ENCODE peak calls at places on chromosome X, in seven cellular contexts. A is GM23248, C is MM.1S, V is HCT116, R is GM23338, S is PC-3, O is hepatocyte. W is an unnamed sample.

GRCh38 chrX:45400380-45400779 is 199.7 kb upstream of the DIPK2B start:
- DNase-seq in A (peak; percentile 14), C (no peak), V (no peak), R (peak; percentile 44), S (no peak), O (no peak), W (no peak)

GRCh38 chrX:130805906-130806305 is 97.1 kb downstream of the ENOX2 start:
- DNase-seq in A (peak; percentile 1), C (no peak), V (no peak), R (no peak), S (peak; percentile 61), O (no peak), W (no peak)

GRCh38 chrX:123990602-123991001 is 29.1 kb downstream of the STAG2 start:
- DNase-seq in A (no peak), C (peak; percentile 12), V (no peak), R (no peak), S (no peak), O (no peak), W (no peak)

GRCh38 chrX:110086916-110087484 is 84.1 kb downstream of the TMEM164 start:
- DNase-seq in A (peak; percentile 90), C (no peak), V (peak; percentile 59), R (peak; percentile 8), S (peak; percentile 90), O (peak; percentile 64), W (peak; percentile 7)

GRCh38 chrX:132266583-132267355 is 47.5 kb upstream of the RAP2C start:
- DNase-seq in A (peak; percentile 57), C (no peak), V (no peak), R (no peak), S (no peak), O (peak; percentile 22), W (no peak)

GRCh38 chrX:33207056-33207455 is 4.3 kb downstream of the DMD start:
- DNase-seq in A (no peak), C (no peak), V (no peak), R (no peak), S (no peak), O (no peak), W (no peak)

GRCh38 chrX:154658187-154658586 is 4.8 kb upstream of the CTAG2 start:
- DNase-seq in A (no peak), C (no peak), V (no peak), R (no peak), S (no peak), O (peak; percentile 1), W (no peak)

GRCh38 chrX:54530358-54530900 is 410 bp downstream of the GNL3L start:
- DNase-seq in A (peak; percentile 19), C (peak; percentile 7), V (no peak), R (no peak), S (no peak), O (no peak), W (no peak)

GRCh38 chrX:7139202-7140081 is 8.1 kb upstream of the STS start:
- DNase-seq in A (peak; percentile 85), C (no peak), V (no peak), R (no peak), S (peak; percentile 39), O (no peak), W (no peak)

GRCh38 chrX:13223868-13224555 is 95.8 kb downstream of the ATXN3L start:
- DNase-seq in A (peak; percentile 86), C (no peak), V (peak; percentile 51), R (no peak), S (peak; percentile 94), O (peak; percentile 40), W (no peak)

DNA sequence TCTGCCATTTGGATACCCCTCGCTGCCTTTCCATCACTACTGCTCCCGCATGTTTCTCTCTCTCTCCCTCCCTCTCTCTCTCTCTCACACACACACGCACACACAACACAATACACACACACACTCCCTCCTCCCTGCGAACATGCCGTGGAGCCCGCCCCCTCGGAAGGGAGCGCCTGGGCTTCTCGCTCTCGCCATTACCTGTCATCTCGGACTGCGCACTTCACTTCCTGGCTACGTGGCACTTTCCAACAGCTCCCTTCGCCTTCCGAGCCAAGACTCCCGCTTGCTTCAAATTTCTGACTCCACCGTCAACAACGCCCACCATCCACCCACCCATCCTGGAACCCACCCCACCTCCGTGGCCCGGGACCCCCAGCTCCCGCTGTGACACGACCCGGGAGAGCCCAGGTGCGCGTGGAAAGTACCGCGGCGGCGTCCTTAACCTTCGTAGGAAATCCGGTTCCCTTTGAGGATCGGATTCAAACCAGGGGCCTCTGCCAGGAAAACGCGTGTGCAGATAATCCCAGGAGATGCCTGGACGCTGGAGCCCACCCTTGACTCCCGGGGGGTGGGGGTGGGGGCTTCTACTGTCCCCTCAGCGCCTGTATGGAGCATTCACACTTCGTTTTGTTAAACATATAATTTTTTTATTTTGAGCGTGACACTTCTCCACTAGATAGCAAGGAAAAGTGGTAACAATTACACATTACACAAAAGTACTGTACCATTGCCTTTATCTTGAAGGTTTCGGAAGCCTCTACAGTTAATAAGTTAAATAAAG is 12.5 kb downstream of the ARX start:
- DNase-seq in A (no peak), C (no peak), V (no peak), R (peak; percentile 67), S (no peak), O (peak; percentile 62), W (peak; percentile 67)
- TF ChIP-seq EZH2 in A (no peak), C (no peak), V (no peak), R (no peak), S (no peak), O (peak; percentile 86), W (peak; percentile 51)

GRCh38 chrX:53354669-53355068 is 67.8 kb downstream of the SMC1A start:
- DNase-seq in A (peak; percentile 13), C (no peak), V (no peak), R (no peak), S (no peak), O (no peak), W (no peak)

GRCh38 chrX:53357799-53358530 is 64.5 kb downstream of the SMC1A start:
- DNase-seq in A (peak; percentile 41), C (no peak), V (no peak), R (peak; percentile 78), S (no peak), O (peak; percentile 38), W (peak; percentile 49)

GRCh38 chrX:53356186-53356585 is 66.3 kb downstream of the SMC1A start:
- DNase-seq in A (peak; percentile 27), C (no peak), V (no peak), R (peak; percentile 64), S (peak; percentile 36), O (no peak), W (peak; percentile 8)
- TF ChIP-seq EZH2phosphoT487 in A (no peak), C (no peak), V (no peak), R (no peak), S (no peak), O (no peak), W (no peak)

GRCh38 chrX:83508526-83509245 is 596 bp downstream of the POU3F4 start:
- DNase-seq in A (no peak), C (no peak), V (no peak), R (no peak), S (no peak), O (no peak), W (peak; percentile 9)
- TF ChIP-seq EZH2 in A (no peak), C (no peak), V (no peak), R (no peak), S (no peak), O (peak; percentile 10), W (peak; percentile 86)

GRCh38 chrX:9195199-9195880 is 161.4 kb upstream of the FAM9B start:
- DNase-seq in A (no peak), C (no peak), V (no peak), R (no peak), S (no peak), O (peak; percentile 11), W (no peak)

GRCh38 chrX:9197231-9197630 is 163.3 kb upstream of the FAM9B start:
- DNase-seq in A (peak; percentile 45), C (no peak), V (no peak), R (no peak), S (no peak), O (no peak), W (no peak)
- TF ChIP-seq EZH2phosphoT487 in A (no peak), C (no peak), V (no peak), R (no peak), S (no peak), O (no peak), W (no peak)

DNA sequence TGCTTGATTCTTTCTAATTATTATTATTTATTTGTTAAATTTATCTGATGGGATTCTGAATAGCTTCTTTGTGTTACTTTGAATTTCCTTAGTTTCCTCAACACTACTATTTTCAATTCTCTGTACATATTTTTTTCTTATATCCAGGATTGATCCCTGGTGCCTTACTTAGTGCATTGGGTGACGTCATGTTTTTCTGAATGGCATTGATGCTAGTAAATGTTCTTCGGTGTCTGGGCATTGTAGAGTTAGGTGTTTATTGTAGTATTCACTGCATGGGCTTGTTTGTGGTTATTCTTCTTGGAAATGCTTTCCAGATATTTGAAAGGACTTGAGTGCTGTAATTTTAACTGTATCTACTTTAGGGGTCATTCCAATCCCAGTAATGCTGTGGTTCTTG is 938.1 kb downstream of the FAM133A start:
- DNase-seq in A (no peak), C (no peak), V (no peak), R (no peak), S (no peak), O (no peak), W (no peak)
- TF ChIP-seq EZH2 in A (no peak), C (no peak), V (no peak), R (no peak), S (no peak), O (no peak), W (no peak)